ENCODE peak calls at places on chromosome 15, in five cellular contexts. K is pancreas, A is Peyer's patch, B is adrenal gland, C is GM12878. M is an unnamed sample.

GRCh38 chr15:49815937-49816336 is 195.1 kb downstream of the DTWD1 start:
- DNase-seq in B (no peak), K (no peak), A (no peak), C (peak; percentile 1), M (no peak)

GRCh38 chr15:85351965-85352364 is 28.4 kb upstream of the AKAP13 start:
- DNase-seq in A (no peak), C (no peak), K (no peak), B (no peak), M (no peak)

GRCh38 chr15:100103828-100104227 is 237.9 kb downstream of the ADAMTS17 start:
- DNase-seq in B (no peak), C (no peak), A (no peak), K (no peak), M (no peak)

GRCh38 chr15:89784686-89784960 is 8.5 kb downstream of the MESP2 start:
- DNase-seq in B (no peak), A (no peak), C (no peak), K (no peak), M (no peak)

GRCh38 chr15:78906310-78906608 is 33.6 kb downstream of the MORF4L1 start:
- DNase-seq in A (no peak), K (no peak), B (no peak), C (no peak), M (no peak)

GRCh38 chr15:23860290-23860751 is 173.2 kb upstream of the NDN start:
- DNase-seq in K (no peak), A (no peak), C (no peak), B (no peak), M (no peak)

GRCh38 chr15:39472661-39473657 is 107.9 kb upstream of the THBS1 start:
- DNase-seq in K (peak; percentile 80), A (peak; percentile 38), C (no peak), B (peak; percentile 67), M (peak; percentile 62)

GRCh38 chr15:36232491-36232890 is 346.9 kb upstream of the CDIN1 start:
- DNase-seq in K (no peak), A (no peak), B (no peak), C (no peak), M (no peak)

GRCh38 chr15:99993262-99993661 is 260.0 kb upstream of the LYSMD4 start:
- DNase-seq in C (no peak), K (peak; percentile 25), B (no peak), A (no peak), M (no peak)

GRCh38 chr15:29670945-29671307 is 151.3 kb downstream of the TJP1 start:
- DNase-seq in K (peak; percentile 72), A (no peak), C (no peak), B (no peak), M (peak; percentile 80)

GRCh38 chr15:97933589-97933988 is 26.9 kb upstream of the ARRDC4 start:
- DNase-seq in K (no peak), C (no peak), A (no peak), B (no peak), M (no peak)

GRCh38 chr15:50257924-50258323 is 7.6 kb downstream of the HDC start:
- DNase-seq in K (no peak), C (no peak), A (no peak), B (no peak), M (no peak)

GRCh38 chr15:35444557-35445204 is 101.3 kb downstream of the DPH6 start:
- DNase-seq in C (peak; percentile 11), K (no peak), B (no peak), A (no peak), M (no peak)

GRCh38 chr15:56821721-56822425 is 88.6 kb upstream of the ZNF280D start:
- DNase-seq in B (peak; percentile 46), C (no peak), K (peak; percentile 62), A (peak; percentile 24), M (peak; percentile 71)

GRCh38 chr15:70566047-70566835 is 197.1 kb downstream of the UACA start:
- DNase-seq in B (no peak), K (no peak), C (no peak), A (no peak), M (no peak)

DNA sequence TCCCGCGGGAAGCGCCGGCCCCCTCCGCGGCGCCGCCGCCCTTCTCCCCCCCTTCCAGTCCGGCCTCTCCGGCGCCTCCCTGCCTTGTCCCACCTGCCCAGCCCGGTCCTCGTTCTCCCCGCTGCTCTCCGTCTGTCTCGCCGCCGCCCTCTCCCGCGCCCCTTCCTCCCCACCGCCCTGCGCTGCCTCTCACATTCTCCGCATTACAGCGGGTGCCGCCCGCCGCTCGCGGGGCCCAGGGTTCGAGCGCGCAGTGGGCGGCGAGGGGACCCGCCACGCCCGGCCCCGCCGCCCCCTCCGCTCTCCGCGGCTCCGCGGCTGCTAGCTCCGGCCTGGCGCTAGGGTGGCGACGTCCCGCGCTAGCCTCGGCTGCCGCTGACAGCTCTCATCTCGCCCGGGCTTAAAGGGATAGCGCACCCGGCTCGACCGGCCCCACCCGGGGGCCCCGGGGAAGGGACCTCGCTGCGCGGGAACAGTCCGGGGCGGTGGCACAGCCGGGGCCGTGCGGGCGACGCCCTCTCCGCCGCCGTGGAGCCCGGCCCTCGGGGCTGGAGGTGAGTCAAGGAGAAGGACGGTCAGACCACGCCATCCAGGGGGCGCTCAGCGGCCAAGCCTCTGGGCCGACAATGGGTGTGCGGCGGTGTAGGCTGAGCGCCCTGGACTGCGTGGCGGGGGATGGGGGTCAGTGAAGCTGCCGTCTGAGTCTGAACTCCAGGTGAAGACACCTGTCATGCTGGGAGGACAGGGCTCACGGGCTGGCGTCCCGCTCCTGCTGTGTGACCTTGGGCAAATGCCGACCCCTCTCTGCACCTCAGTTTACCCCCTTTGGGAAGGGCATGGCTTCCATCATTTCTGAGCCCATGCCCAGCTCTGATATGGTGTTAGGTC is 187.4 kb upstream of the LINGO1 start:
- DNase-seq in K (peak; percentile 69), B (peak; percentile 24), A (no peak), C (no peak), M (peak; percentile 29)
- TF ChIP-seq CTCF in K (no peak), B (no peak), A (no peak), C (peak; percentile 34), M (no peak)

GRCh38 chr15:83208357-83208661 is 686 bp upstream of the HDGFL3 start:
- DNase-seq in C (no peak), B (no peak), K (no peak), A (no peak), M (no peak)

GRCh38 chr15:83207622-83208356 is at the start of gene HDGFL3:
- DNase-seq in B (peak; percentile 61), C (no peak), A (no peak), K (peak; percentile 77), M (peak; percentile 37)

GRCh38 chr15:83206387-83206970 is 1.1 kb downstream of the HDGFL3 start:
- DNase-seq in B (peak; percentile 30), A (no peak), K (no peak), C (no peak), M (peak; percentile 21)

GRCh38 chr15:83205725-83206324 is 1.8 kb downstream of the HDGFL3 start:
- DNase-seq in A (no peak), C (no peak), K (no peak), B (no peak), M (no peak)

GRCh38 chr15:83206971-83207621 is 527 bp downstream of the HDGFL3 start:
- DNase-seq in A (no peak), K (peak; percentile 74), B (peak; percentile 51), C (no peak), M (peak; percentile 27)
- H3K4me3 ChIP-seq in A (peak overlapping the region; percentile 56), K (peak overlapping the region; percentile 74), B (peak overlapping the region; percentile 75), C (peak overlapping the region; percentile 78), M (peak overlapping the region; percentile 76)

DNA sequence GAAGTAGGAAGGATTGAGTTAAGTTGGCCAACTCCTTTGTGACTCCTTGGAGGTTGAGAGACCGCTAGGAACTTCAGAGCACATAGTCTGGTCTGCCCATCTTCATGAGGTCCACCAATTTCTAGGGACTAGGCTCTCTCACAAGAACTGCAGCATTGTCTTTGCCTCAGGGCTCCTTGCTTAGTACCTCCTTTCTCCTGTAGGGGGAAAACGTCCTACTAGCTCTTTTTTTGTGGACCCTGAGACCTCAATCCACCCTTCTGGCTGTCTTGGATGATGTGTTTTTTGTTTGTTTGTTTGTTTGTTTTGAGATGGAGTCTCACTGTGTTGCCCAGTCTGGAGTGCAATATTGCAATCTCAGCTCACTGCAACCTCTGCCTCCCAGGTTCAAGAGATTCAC is 21.6 kb downstream of the REC114 start:
- DNase-seq in K (no peak), C (no peak), B (no peak), A (no peak), M (no peak)
- TF ChIP-seq CTCF in K (no peak), C (no peak), B (no peak), A (no peak), M (no peak)

GRCh38 chr15:83713242-83713641 is 59.3 kb downstream of the ADAMTSL3 start:
- DNase-seq in K (no peak), B (no peak), A (no peak), C (no peak), M (no peak)
- H3K4me3 ChIP-seq in K (no peak overlapping the region), B (no peak overlapping the region), A (no peak overlapping the region), C (no peak overlapping the region), M (no peak overlapping the region)

DNA sequence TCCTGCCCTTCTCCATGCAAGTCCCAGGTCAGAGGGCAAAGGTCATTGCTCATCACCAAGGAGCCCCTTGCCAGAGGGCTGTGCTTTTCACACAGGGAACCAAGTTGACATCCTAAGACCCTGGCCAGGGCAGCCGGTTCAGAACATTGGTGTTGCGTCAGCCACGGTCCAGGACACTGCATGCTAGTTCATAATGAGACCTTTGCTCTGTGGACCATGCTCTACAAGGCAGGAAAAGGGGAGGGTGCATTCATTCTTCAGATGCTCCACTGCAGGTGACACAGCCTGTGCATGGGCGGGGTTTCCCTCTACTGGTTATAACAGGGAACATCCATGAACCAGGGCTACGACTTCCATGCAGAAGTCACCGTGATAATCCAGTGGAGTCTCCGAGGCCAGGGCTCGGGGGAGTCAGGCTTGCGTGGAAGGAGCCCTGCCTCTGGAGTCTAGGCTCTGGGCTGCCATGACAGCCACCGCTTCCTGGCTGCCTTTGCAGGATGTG is 81.6 kb downstream of the OCA2 start:
- DNase-seq in B (no peak), K (no peak), A (no peak), C (no peak), M (peak; percentile 14)
- TF ChIP-seq CTCF in B (no peak), K (no peak), A (peak; percentile 26), C (no peak), M (no peak)

GRCh38 chr15:28098766-28099554 is at the start of gene OCA2:
- DNase-seq in K (peak; percentile 85), A (peak; percentile 25), C (no peak), B (no peak), M (peak; percentile 68)
- H3K4me3 ChIP-seq in K (peak within 1 kb of the TSS; percentile 36), A (peak within 1 kb of the TSS; percentile 22), C (no peak within 1 kb of the TSS), B (no peak within 1 kb of the TSS), M (no peak within 1 kb of the TSS)

M was measured in colonic mucosa.